ENCODE peak calls at places on chromosomes 5 and 9, in six cellular contexts. L, W, R, A, Q and G are unnamed samples.

GRCh38 chr9:7988644-7989280 is 189.2 kb upstream of the DMAC1 start:
- DNase-seq in L (no peak), W (no peak), R (no peak), A (no peak), Q (no peak), G (no peak)

GRCh38 chr5:124806026-124806856 is 59.8 kb upstream of the ZNF608 start:
- DNase-seq in L (peak), W (peak), R (peak), A (peak), Q (peak), G (peak)

GRCh38 chr5:171986772-171987171 is 19.7 kb downstream of the FBXW11 start:
- DNase-seq in L (no peak), W (peak), R (no peak), A (peak), Q (no peak), G (no peak)

GRCh38 chr5:168747987-168748777 is 169.0 kb upstream of the PANK3 start:
- DNase-seq in L (peak), W (peak), R (no peak), A (peak), Q (peak), G (peak)

GRCh38 chr9:86185872-86186271 is 73.6 kb downstream of the C9orf153 start:
- DNase-seq in L (peak), W (no peak), R (peak), A (no peak), Q (no peak), G (no peak)

GRCh38 chr5:92777421-92777820 is 803.6 kb downstream of the NR2F1-AS1 start:
- DNase-seq in L (no peak), W (no peak), R (no peak), A (no peak), Q (no peak), G (peak)

GRCh38 chr5:16907270-16907669 is 28.8 kb downstream of the MYO10 start:
- DNase-seq in L (no peak), W (no peak), R (no peak), A (no peak), Q (no peak), G (no peak)

GRCh38 chr9:135448570-135449180 is 30.9 kb upstream of the PPP1R26 start:
- DNase-seq in L (peak), W (peak), R (no peak), A (peak), Q (no peak), G (peak)

GRCh38 chr5:150209020-150209635 is 19.3 kb downstream of the SLC6A7 start:
- DNase-seq in L (peak), W (no peak), R (no peak), A (no peak), Q (peak), G (no peak)

GRCh38 chr9:26971721-26972120 is 15.5 kb downstream of the IFT74 start:
- DNase-seq in L (no peak), W (no peak), R (no peak), A (no peak), Q (no peak), G (no peak)

GRCh38 chr9:78143281-78144007 is 92.4 kb upstream of the CEP78 start:
- DNase-seq in L (no peak), W (no peak), R (no peak), A (no peak), Q (no peak), G (no peak)

GRCh38 chr9:138103824-138104206 is 226.2 kb downstream of the CACNA1B start:
- DNase-seq in L (no peak), W (no peak), R (no peak), A (peak), Q (no peak), G (no peak)

GRCh38 chr5:36388288-36388687 is 86.6 kb upstream of the RANBP3L start:
- DNase-seq in L (no peak), W (no peak), R (no peak), A (no peak), Q (no peak), G (no peak)

GRCh38 chr5:98783051-98783649 is 9.7 kb downstream of the RGMB start:
- DNase-seq in L (no peak), W (no peak), R (no peak), A (no peak), Q (no peak), G (no peak)

GRCh38 chr9:75452512-75452911 is 364.2 kb downstream of the OSTF1 start:
- DNase-seq in L (no peak), W (no peak), R (no peak), A (no peak), Q (no peak), G (no peak)

GRCh38 chr5:473344-474192 is 30.6 kb downstream of the EXOC3 start:
- DNase-seq in L (peak), W (peak), R (no peak), A (peak), Q (peak), G (peak)

GRCh38 chr5:150527808-150528207 is 19.9 kb downstream of the NDST1 start:
- DNase-seq in L (no peak), W (no peak), R (no peak), A (no peak), Q (no peak), G (no peak)

GRCh38 chr5:97980291-97980690 is 793.2 kb upstream of the RGMB start:
- DNase-seq in L (peak), W (no peak), R (no peak), A (no peak), Q (no peak), G (peak)

GRCh38 chr9:125950880-125951471 is 203.8 kb downstream of the PBX3 start:
- DNase-seq in L (no peak), W (no peak), R (no peak), A (peak), Q (no peak), G (no peak)

GRCh38 chr9:97558701-97559101 is 57.2 kb downstream of the TMOD1 start:
- DNase-seq in L (no peak), W (no peak), R (no peak), A (no peak), Q (no peak), G (no peak)

GRCh38 chr9:97556036-97556720 is 54.7 kb downstream of the TMOD1 start:
- DNase-seq in L (no peak), W (no peak), R (no peak), A (no peak), Q (no peak), G (no peak)

GRCh38 chr9:97559111-97559514 is 57.6 kb downstream of the TMOD1 start:
- DNase-seq in L (no peak), W (no peak), R (no peak), A (no peak), Q (no peak), G (no peak)

GRCh38 chr9:97556721-97557605 is 55.5 kb downstream of the TMOD1 start:
- DNase-seq in L (no peak), W (no peak), R (no peak), A (no peak), Q (no peak), G (no peak)

DNA sequence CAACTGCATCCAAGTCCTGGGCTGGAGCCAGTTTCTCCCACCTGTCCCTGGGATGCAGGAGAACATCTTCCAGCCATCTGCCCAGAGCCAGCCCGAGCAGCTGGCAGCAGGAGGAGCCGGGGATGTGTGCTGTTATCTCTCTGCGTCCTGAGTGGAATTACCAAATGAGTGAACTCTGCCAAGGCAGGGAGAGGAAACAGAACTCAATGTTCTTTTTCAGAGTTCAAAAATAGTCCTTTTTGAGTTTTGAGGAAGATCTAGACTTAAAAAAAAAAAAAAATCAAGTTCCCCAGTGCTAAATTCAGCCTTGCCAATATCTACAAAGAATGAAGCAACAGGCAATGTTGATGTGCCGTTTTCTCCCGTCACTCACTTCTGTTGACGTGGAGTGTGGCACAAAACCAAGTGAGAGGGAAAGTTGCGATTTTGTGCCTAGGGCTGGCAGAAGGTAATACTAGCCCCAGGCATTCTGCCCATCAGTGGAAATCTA is 56.2 kb downstream of the TMOD1 start:
- DNase-seq in L (peak), W (no peak), R (no peak), A (no peak), Q (no peak), G (peak)
- H3K4me3 ChIP-seq in L (no peak), W (no peak), R (no peak), A (no peak), Q (no peak), G (no peak)

DNA sequence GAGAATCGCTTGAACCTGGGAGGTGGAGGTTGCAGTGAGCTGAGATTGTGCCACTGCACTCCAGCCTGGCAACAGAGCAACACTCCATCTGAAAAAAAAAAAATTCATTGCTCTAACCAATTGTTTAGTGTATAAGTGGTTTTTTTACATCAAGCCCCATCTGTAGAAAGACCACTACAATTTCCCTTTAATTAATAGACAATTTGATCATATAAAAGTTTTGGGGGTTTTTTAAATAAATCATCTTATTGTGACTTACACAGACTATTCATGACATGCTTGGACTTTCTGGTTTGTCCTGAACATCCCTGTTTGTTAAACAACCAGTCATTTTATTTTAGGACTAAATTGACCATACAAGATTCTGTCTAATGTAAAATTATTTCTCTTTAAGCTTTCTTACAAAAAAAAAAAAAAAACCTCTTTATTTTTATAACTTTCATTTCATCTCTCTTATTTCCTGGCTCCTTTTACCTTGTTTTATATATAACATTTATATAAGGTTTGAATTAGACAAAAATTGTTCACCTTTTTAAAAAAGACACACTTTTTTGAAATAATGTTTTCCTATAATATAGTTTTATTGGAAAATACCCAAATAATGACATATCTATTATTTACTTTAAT is 9.8 kb upstream of the FANCC start:
- DNase-seq in L (no peak), W (no peak), R (no peak), A (no peak), Q (peak), G (no peak)
- H3K4me3 ChIP-seq in L (no peak), W (no peak), R (no peak), A (peak), Q (no peak), G (no peak)

DNA sequence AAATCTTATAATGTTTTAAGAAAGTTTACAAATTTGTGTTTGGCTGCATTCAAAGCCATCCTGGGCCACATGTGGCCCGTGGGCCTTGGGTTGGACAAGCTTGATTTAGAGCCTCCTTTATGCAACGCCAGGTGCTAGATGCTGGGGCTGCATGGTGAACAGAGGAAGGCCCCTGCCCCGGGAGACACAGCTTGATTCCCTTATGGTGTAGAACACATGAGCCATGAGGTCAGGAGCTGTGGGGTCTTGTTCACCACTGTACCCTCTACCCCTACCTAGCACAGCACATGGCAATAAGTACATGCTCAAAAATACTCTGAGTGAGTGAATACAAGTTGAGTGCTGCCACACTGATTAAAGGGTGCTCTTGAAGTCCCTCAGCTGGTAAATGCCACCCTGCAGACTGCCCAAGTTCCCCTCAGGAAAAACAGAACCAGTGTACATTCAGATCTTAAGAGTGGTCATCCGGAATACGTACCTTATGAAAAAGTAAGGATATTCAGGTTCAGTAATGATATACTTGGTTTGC is 71.9 kb downstream of the ARRDC3 start:
- DNase-seq in L (no peak), W (no peak), R (no peak), A (no peak), Q (no peak), G (no peak)
- H3K4me3 ChIP-seq in L (no peak), W (no peak), R (no peak), A (no peak), Q (peak), G (no peak)

GRCh38 chr9:124854161-124854560 is 901 bp downstream of the WDR38 start:
- DNase-seq in L (no peak), W (no peak), R (no peak), A (no peak), Q (no peak), G (no peak)

GRCh38 chr9:124853605-124854143 is 414 bp downstream of the WDR38 start:
- DNase-seq in L (no peak), W (no peak), R (no peak), A (no peak), Q (no peak), G (no peak)

GRCh38 chr9:124852829-124853531 is at the start of gene WDR38:
- DNase-seq in L (peak), W (peak), R (no peak), A (peak), Q (peak), G (peak)

GRCh38 chr9:124849801-124850200 is 3.5 kb upstream of the WDR38 start:
- DNase-seq in L (peak), W (no peak), R (peak), A (no peak), Q (peak), G (peak)

DNA sequence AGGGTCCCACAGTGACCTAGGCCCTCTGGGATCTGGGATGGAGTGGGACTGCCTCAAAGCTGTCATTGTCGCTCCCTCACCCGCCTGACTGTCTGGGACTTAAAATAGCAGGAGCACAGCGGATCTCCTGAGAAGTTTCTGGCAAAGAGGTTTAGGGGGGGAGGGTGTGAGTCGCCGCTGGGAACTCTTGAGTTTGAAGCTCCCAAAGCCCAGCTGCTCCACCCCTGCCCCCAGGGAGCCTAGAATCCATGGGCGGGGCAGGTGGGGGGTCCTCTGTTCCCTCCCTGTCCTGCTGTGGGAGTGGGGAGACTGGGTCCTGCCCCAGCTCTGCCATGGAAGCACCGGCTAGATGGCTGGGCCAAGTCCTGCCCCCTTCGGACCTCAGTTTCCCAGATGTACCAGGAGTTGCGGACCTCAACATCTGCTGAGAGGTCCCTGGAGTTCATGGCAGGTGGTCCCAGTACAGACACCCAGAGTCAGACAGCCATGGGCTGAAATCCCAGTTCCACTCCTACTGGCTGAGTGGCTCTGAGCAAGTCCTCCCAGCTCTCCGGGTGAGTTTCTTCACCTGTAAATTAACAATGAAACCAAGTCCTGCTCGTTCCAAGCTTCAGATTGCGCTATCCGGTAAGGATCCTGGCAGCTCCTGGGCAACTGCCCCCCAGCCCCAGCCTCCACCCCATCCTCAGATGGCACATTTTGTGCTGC is 985 bp upstream of the WDR38 start:
- DNase-seq in L (no peak), W (no peak), R (no peak), A (no peak), Q (no peak), G (no peak)
- H3K4me3 ChIP-seq in L (no peak), W (no peak), R (no peak), A (peak), Q (peak), G (no peak)

DNA sequence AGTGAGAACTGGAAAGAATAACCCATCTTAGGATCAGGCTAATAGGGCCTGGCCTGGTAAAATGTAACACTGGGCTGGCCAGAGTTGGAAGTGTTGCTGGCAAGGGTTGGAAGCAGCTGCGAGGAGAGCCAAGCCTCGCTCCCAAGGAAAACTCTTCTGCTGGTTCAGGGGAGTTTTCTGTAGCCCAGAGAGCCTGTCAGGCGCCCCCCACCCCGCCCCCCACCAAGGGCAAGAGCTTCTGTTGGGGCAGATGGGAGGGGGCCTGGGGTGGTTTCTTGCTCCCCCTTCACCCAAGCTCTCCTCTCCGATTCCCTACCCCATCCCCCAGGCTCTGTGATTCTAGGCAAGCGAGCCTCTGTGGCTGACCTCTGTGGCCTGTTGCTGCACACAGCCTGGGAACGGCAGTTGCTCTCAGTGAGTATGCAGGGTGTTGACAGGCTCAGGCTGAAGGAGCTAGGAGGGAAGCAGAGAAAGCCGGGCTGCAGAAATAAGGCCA is 547.8 kb downstream of the CCDC171 start:
- DNase-seq in L (peak), W (no peak), R (peak), A (peak), Q (no peak), G (peak)
- H3K4me3 ChIP-seq in L (no peak), W (no peak), R (no peak), A (no peak), Q (no peak), G (no peak)

DNA sequence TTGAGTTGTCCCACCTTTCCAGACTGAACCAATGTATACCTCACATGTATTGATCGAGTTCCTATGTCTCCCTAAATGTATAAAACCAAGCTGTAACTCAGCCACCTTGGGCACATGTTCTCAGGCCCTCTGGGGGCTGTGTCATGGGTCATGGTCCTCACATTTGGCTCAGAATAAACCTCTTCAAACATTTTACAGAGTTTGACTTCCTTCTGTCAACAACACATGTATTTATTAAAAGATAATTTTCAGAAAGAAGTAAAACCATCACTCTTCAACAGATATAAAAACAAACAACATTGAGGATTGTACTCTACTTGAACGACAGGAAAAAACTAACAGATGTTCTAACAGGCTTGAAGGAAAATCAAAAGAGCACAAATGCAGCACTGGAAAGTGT is 4.5 kb downstream of the CMBL start:
- DNase-seq in L (no peak), W (no peak), R (no peak), A (no peak), Q (no peak), G (no peak)
- H3K4me3 ChIP-seq in L (no peak), W (no peak), R (no peak), A (no peak), Q (no peak), G (no peak)